ENCODE peak calls at places on chromosomes 2 and 18, in six cellular contexts. L is Peyer's patch, O is heart left ventricle, Z is A549, C is H9, U is lower lobe of right lung. H is an unnamed sample.

GRCh38 chr2:60535392-60536312 is 17.8 kb downstream of the BCL11A start:
- DNase-seq in L (no peak), O (no peak), Z (no peak), C (no peak), U (no peak), H (no peak)

GRCh38 chr18:47075098-47075883 is 39.9 kb upstream of the ELOA2 start:
- DNase-seq in L (no peak), O (no peak), Z (peak; percentile 3), C (peak; percentile 47), U (no peak), H (no peak)

GRCh38 chr2:147198651-147199171 is 646.1 kb upstream of the ACVR2A start:
- DNase-seq in L (no peak), O (no peak), Z (no peak), C (no peak), U (no peak), H (no peak)

GRCh38 chr2:15776629-15776919 is 163.8 kb upstream of the MYCN start:
- DNase-seq in L (no peak), O (no peak), Z (no peak), C (no peak), U (no peak), H (no peak)

GRCh38 chr2:38497670-38498037 is 105.1 kb downstream of the HNRNPLL start:
- DNase-seq in L (no peak), O (no peak), Z (no peak), C (no peak), U (no peak), H (no peak)

GRCh38 chr2:121297217-121297830 is 12.3 kb upstream of the TFCP2L1 start:
- DNase-seq in L (no peak), O (no peak), Z (peak; percentile 73), C (peak; percentile 71), U (no peak), H (no peak)

GRCh38 chr2:54455584-54456525 is at the start of gene SPTBN1:
- DNase-seq in L (peak; percentile 70), O (peak; percentile 94), Z (peak; percentile 76), C (peak; percentile 91), U (peak; percentile 91), H (peak; percentile 94)

GRCh38 chr2:128841803-128842202 is 523.1 kb upstream of the HS6ST1 start:
- DNase-seq in L (no peak), O (no peak), Z (no peak), C (no peak), U (no peak), H (no peak)

GRCh38 chr2:202339052-202339870 is 36.9 kb upstream of the BMPR2 start:
- DNase-seq in L (no peak), O (no peak), Z (peak; percentile 5), C (no peak), U (no peak), H (no peak)

GRCh38 chr2:54588244-54588899 is 132.2 kb downstream of the SPTBN1 start:
- DNase-seq in L (no peak), O (no peak), Z (no peak), C (no peak), U (no peak), H (no peak)

GRCh38 chr18:29164020-29164706 is 987.2 kb upstream of the CDH2 start:
- DNase-seq in L (no peak), O (no peak), Z (peak; percentile 37), C (no peak), U (no peak), H (no peak)

DNA sequence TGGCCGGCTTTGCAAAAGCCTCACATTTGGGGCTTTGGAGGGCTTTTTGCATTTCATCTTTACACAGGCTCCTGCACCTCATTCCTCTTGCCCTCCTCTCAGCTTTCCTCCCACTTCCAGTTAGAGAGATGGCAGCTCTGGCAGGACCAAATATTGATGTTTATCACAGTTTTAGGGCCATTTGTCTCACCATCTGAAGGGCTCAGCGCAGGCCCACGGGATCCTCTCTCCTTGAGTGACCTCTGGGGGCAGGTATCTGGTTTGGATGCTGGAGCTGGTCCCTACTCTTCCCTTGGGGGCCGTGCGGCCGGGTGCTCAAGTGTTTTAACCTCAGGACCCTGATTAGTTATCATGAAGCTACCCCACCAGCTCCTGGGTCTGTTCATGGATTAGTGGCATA is 19.9 kb downstream of the ATOH8 start:
- DNase-seq in L (no peak), O (peak; percentile 19), Z (no peak), C (no peak), U (no peak), H (no peak)
- H3K27ac ChIP-seq in L (no peak overlapping the region), O (peak overlapping the region; percentile 73), Z (peak overlapping the region; percentile 82), C (no peak overlapping the region), U (peak overlapping the region; percentile 1), H (peak overlapping the region; percentile 71)

DNA sequence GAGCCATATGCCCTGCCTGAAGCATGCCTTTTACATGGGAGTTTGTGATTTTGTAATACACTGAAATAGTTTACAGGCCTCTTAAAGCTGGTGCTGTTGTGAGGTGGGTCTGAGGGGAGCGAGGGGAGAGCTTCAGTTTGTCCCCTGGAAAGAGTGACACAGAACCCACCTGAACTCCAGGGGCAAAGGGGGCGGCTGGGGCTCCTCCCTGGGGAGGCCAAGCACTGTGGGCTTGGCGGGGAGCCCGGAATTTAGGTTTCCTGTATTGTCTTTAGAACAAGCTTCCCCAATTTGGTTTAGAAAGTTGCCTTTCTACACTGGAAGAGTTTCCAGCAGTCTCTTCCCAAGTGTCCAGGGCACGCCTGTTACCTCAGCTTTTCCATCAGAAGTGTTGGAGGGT is 75.7 kb downstream of the VAPA start:
- DNase-seq in L (no peak), O (no peak), Z (no peak), C (no peak), U (peak; percentile 67), H (no peak)
- H3K4me1 ChIP-seq in L (no peaks in the 10 kb centered on the region), O (peaks cover 30% of the 10 kb centered on the region), Z (no peaks in the 10 kb centered on the region), C (no peaks in the 10 kb centered on the region), U (peaks cover 4% of the 10 kb centered on the region), H (peaks cover 18% of the 10 kb centered on the region)

DNA sequence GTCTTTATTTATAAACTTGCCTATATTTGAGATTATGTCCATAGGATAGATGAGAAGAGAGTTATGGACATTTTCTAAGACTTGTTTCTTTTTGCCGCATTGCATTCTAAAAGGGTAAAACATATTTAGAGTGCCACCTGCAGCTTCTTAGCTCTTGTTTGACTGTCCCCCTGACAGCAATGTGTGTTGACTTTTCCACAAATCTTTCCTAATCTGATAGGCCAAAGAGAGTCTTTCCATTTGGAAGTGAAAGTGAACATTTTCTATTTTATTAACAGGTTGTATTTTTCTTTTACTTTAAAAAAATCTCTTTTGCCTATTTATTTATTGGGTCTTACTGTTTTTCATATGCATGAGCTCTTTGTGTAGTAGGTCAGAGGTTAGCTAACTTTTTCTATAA is 58.4 kb downstream of the FMNL2 start:
- DNase-seq in L (no peak), O (no peak), Z (no peak), C (no peak), U (no peak), H (no peak)
- TF ChIP-seq CTCF in L (no peak), O (no peak), Z (no peak), C (no peak), U (no peak), H (no peak)

GRCh38 chr2:224772494-224772893 is 56.3 kb upstream of the CCDC195 start:
- DNase-seq in L (no peak), O (no peak), Z (no peak), C (no peak), U (no peak), H (no peak)
- H3K27ac ChIP-seq in L (no peak overlapping the region), O (no peak overlapping the region), Z (no peak overlapping the region), C (no peak overlapping the region), U (no peak overlapping the region), H (no peak overlapping the region)

DNA sequence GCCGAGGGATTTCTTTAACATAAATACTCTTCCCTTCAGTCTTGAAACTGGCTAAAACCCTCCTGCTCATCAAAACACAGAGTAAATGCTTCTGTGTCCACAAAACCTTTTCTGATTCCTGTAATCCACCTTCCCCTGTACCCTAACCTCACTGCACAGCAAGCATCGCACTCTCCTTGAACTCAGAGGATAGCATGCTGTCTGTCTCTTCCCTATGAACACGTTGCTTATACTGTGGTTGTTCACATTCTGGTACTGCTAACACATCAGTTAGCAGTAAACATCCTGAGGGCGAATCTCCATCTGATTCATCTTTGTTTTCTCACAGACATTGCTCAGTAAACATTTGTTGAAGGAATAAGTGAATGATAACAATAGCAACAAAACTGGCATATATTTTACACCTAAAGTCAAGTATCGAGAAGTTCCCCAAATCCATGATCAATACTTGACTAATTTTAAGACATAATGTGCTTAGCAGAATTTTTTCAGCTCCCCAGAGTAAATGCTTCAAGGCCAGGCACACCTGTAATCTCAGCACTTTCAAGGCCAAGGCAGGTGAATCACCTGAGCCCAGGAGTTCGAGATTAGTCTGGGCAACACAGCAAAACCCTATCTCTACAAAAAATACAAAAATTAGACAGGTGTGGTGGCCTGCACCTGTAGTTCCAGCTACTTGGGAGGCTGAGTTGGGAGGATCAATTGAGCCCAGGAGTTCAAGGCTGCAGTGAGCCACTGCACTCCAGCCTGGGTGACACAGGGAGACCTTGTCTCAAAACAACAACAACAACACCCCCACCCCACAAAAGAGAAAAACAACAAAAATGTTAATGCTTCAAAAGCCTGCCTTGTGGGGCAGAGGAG is 45.6 kb upstream of the LPIN2 start:
- DNase-seq in L (no peak), O (no peak), Z (no peak), C (no peak), U (no peak), H (no peak)
- H3K4me1 ChIP-seq in L (no peaks in the 10 kb centered on the region), O (peaks cover 20% of the 10 kb centered on the region), Z (peaks cover 30% of the 10 kb centered on the region), C (no peaks in the 10 kb centered on the region), U (peaks cover 37% of the 10 kb centered on the region), H (peaks cover 27% of the 10 kb centered on the region)